ENCODE peak calls at places on chromosomes 16 and 17, in five cellular contexts. N is ovary, O is IMR-90, Q is stomach, L is uterus. M is an unnamed sample.

GRCh38 chr17:81368623-81369022 is 26.6 kb upstream of the BAHCC1 start:
- DNase-seq in N (no peak), O (no peak), Q (no peak), L (no peak), M (peak)

GRCh38 chr16:78257376-78257728 is 157.9 kb downstream of the WWOX start:
- DNase-seq in N (no peak), O (no peak), Q (no peak), L (no peak), M (no peak)

GRCh38 chr17:1078062-1078711 is 81.3 kb downstream of the TIMM22 start:
- DNase-seq in N (no peak), O (no peak), Q (no peak), L (no peak), M (no peak)

GRCh38 chr17:82767041-82767754 is 15.3 kb downstream of the TBCD start:
- DNase-seq in N (peak), O (peak), Q (peak), L (no peak), M (no peak)

GRCh38 chr16:24493859-24494258 is 45.5 kb upstream of the RBBP6 start:
- DNase-seq in N (no peak), O (no peak), Q (no peak), L (no peak), M (no peak)

GRCh38 chr16:22325598-22326368 is 28.6 kb downstream of the POLR3E start:
- DNase-seq in N (no peak), O (no peak), Q (no peak), L (no peak), M (peak)

GRCh38 chr17:65085397-65085796 is 28.9 kb upstream of the GNA13 start:
- DNase-seq in N (no peak), O (peak), Q (no peak), L (no peak), M (no peak)

GRCh38 chr16:26598061-26598460 is 468.7 kb upstream of the C16orf82 start:
- DNase-seq in N (no peak), O (no peak), Q (no peak), L (no peak), M (no peak)

GRCh38 chr16:89722392-89723278 is 1.3 kb downstream of the ZNF276 start:
- DNase-seq in N (no peak), O (peak), Q (peak), L (peak), M (peak)

GRCh38 chr16:50538411-50539052 is 9.7 kb upstream of the NKD1 start:
- DNase-seq in N (no peak), O (no peak), Q (no peak), L (no peak), M (no peak)

GRCh38 chr16:30907064-30907463 is 10.7 kb downstream of the CTF1 start:
- DNase-seq in N (no peak), O (no peak), Q (no peak), L (no peak), M (no peak)

GRCh38 chr17:2393954-2394749 is 6.7 kb downstream of the MNT start:
- DNase-seq in N (no peak), O (no peak), Q (no peak), L (no peak), M (peak)

GRCh38 chr17:62627219-62627903 is at the start of gene MRC2:
- DNase-seq in N (peak), O (peak), Q (no peak), L (peak), M (peak)

GRCh38 chr16:3950343-3951193 is 70.1 kb upstream of the CREBBP start:
- DNase-seq in N (peak), O (peak), Q (peak), L (peak), M (peak)

GRCh38 chr17:79997004-79997673 is 38.5 kb downstream of the TBC1D16 start:
- DNase-seq in N (no peak), O (no peak), Q (no peak), L (no peak), M (no peak)

GRCh38 chr17:81566461-81567126 is 14.4 kb upstream of the FAAP100 start:
- DNase-seq in N (peak), O (peak), Q (peak), L (peak), M (peak)

GRCh38 chr17:1730345-1731193 is 6.1 kb downstream of the WDR81 start:
- DNase-seq in N (peak), O (peak), Q (peak), L (peak), M (no peak)

GRCh38 chr17:3729881-3730280 is 6.2 kb downstream of the HASPIN start:
- DNase-seq in N (no peak), O (no peak), Q (no peak), L (no peak), M (no peak)

GRCh38 chr17:58308985-58309917 is 19.3 kb downstream of the TSPOAP1 start:
- DNase-seq in N (no peak), O (no peak), Q (peak), L (no peak), M (no peak)

GRCh38 chr16:24975428-24975889 is 39.7 kb downstream of the ARHGAP17 start:
- DNase-seq in N (no peak), O (peak), Q (no peak), L (no peak), M (no peak)

GRCh38 chr17:7133424-7133823 is 18.8 kb upstream of the ASGR2 start:
- DNase-seq in N (no peak), O (no peak), Q (no peak), L (no peak), M (no peak)

GRCh38 chr17:74547736-74548135 is 1.8 kb upstream of the CD300C start:
- DNase-seq in N (no peak), O (no peak), Q (no peak), L (no peak), M (no peak)

GRCh38 chr17:57235124-57235523 is 21.2 kb upstream of the MSI2 start:
- DNase-seq in N (no peak), O (no peak), Q (no peak), L (no peak), M (no peak)

GRCh38 chr17:44772308-44773024 is 13.7 kb downstream of the ADAM11 start:
- DNase-seq in N (no peak), O (no peak), Q (no peak), L (no peak), M (no peak)

GRCh38 chr17:59521465-59522126 is 43.8 kb upstream of the DHX40 start:
- DNase-seq in N (peak), O (peak), Q (peak), L (peak), M (no peak)

GRCh38 chr17:68468785-68469184 is 11.5 kb upstream of the WIPI1 start:
- DNase-seq in N (no peak), O (peak), Q (no peak), L (no peak), M (no peak)

GRCh38 chr17:81129289-81129688 is 36.0 kb upstream of the PVALEF start:
- DNase-seq in N (no peak), O (no peak), Q (no peak), L (no peak), M (no peak)

GRCh38 chr17:77526728-77527355 is 386.1 kb downstream of the SEC14L1 start:
- DNase-seq in N (no peak), O (no peak), Q (peak), L (no peak), M (no peak)

GRCh38 chr17:7586673-7587419 is 3.0 kb downstream of the SOX15 start:
- DNase-seq in N (no peak), O (no peak), Q (peak), L (no peak), M (no peak)

GRCh38 chr17:17819561-17819995 is 17.2 kb downstream of the SREBF1 start:
- DNase-seq in N (peak), O (peak), Q (peak), L (peak), M (peak)

GRCh38 chr17:15171433-15172047 is 93.6 kb downstream of the PMP22 start:
- DNase-seq in N (peak), O (peak), Q (peak), L (no peak), M (peak)

GRCh38 chr16:75305364-75306101 is 54.1 kb upstream of the BCAR1 start:
- DNase-seq in N (peak), O (peak), Q (peak), L (peak), M (peak)

GRCh38 chr16:986925-987581 is 5.5 kb downstream of the SOX8 start:
- DNase-seq in N (no peak), O (no peak), Q (no peak), L (no peak), M (no peak)

GRCh38 chr17:62101090-62101489 is 36.0 kb upstream of the MED13 start:
- DNase-seq in N (no peak), O (no peak), Q (no peak), L (no peak), M (no peak)

GRCh38 chr16:79842197-79842596 is 241.7 kb upstream of the MAF start:
- DNase-seq in N (no peak), O (no peak), Q (no peak), L (no peak), M (no peak)

GRCh38 chr17:48641541-48642058 is 15.4 kb upstream of the HOXB9 start:
- DNase-seq in N (no peak), O (no peak), Q (no peak), L (no peak), M (no peak)
- TF ChIP-seq CTCF in N (no peak), O (no peak), Q (no peak), L (no peak), M (no peak)

GRCh38 chr17:14010999-14011692 is 58.2 kb upstream of the COX10 start:
- DNase-seq in N (no peak), O (no peak), Q (no peak), L (no peak), M (no peak)

GRCh38 chr17:14015286-14015685 is 54.0 kb upstream of the COX10 start:
- DNase-seq in N (no peak), O (no peak), Q (no peak), L (no peak), M (no peak)

GRCh38 chr17:14014647-14015046 is 54.7 kb upstream of the COX10 start:
- DNase-seq in N (no peak), O (peak), Q (no peak), L (no peak), M (no peak)

GRCh38 chr17:14007951-14008350 is 61.4 kb upstream of the COX10 start:
- DNase-seq in N (no peak), O (no peak), Q (no peak), L (no peak), M (no peak)

GRCh38 chr17:14011740-14012405 is 57.4 kb upstream of the COX10 start:
- DNase-seq in N (no peak), O (no peak), Q (no peak), L (no peak), M (no peak)
- TF ChIP-seq POLR2A in N (no peak), O (no peak), Q (no peak), L (no peak), M (no peak)

GRCh38 chr16:66052745-66053144 is 313.7 kb upstream of the CDH5 start:
- DNase-seq in N (no peak), O (peak), Q (no peak), L (no peak), M (no peak)
- H3K4me3 ChIP-seq in N (no peak), O (no peak), Q (no peak), L (no peak), M (no peak)

GRCh38 chr16:65572156-65572555 is 450.3 kb upstream of the CDH11 start:
- DNase-seq in N (no peak), O (peak), Q (no peak), L (no peak), M (no peak)
- TF ChIP-seq CTCF in N (no peak), O (peak), Q (no peak), L (no peak), M (no peak)